ENCODE peak calls at places on chromosomes 6 and 20, in eight cellular contexts. K is HTR-8/SVneo; P is stimulated activated CD4-positive, alpha-beta T cell treated with anti-CD3 and anti-CD28 coated beads, TNF-alpha, amount 100 ng/mL, for 4 hours; H is Calu3; J is effector CD4-positive, alpha-beta T cell; A is Right ventricle myocardium superior; O is stimulated activated CD8-positive, alpha-beta memory T cell treated with anti-CD3 and anti-CD28 coated beads, Interleukin-4, amount 100 ng/mL, for 1 hour; B is astrocyte. N is an unnamed sample.

GRCh38 chr6:136969433-136969832 is 47.3 kb downstream of the SLC35D3 start:
- DNase-seq in A (peak), B (no peak), J (no peak), H (no peak), P (no peak), O (no peak), K (no peak), N (no peak)

GRCh38 chr6:14472964-14473363 is 355.4 kb downstream of the CD83 start:
- DNase-seq in A (no peak), B (no peak), O (no peak), P (no peak), H (no peak), K (no peak), J (no peak), N (no peak)

GRCh38 chr6:10381830-10382208 is 33.1 kb downstream of the TFAP2A start:
- DNase-seq in K (no peak), H (no peak), J (no peak), A (no peak), P (no peak), B (no peak), O (no peak), N (no peak)

GRCh38 chr6:13296536-13296997 is 31.8 kb downstream of the TBC1D7 start:
- DNase-seq in O (no peak), A (no peak), P (no peak), B (no peak), K (no peak), J (no peak), H (no peak), N (no peak)

GRCh38 chr6:39100358-39100757 is 14.6 kb downstream of the SAYSD1 start:
- DNase-seq in P (no peak), H (no peak), A (no peak), K (no peak), J (no peak), B (no peak), O (no peak), N (no peak)

GRCh38 chr6:117263353-117263927 is 1.9 kb upstream of the VGLL2 start:
- DNase-seq in H (no peak), P (no peak), A (no peak), J (no peak), K (no peak), B (no peak), O (no peak), N (no peak)

GRCh38 chr20:3798908-3799248 is 2.8 kb downstream of the CDC25B start:
- DNase-seq in H (no peak), A (no peak), K (no peak), O (no peak), B (no peak), P (no peak), J (no peak), N (no peak)

GRCh38 chr6:121940728-121941127 is 458.7 kb upstream of the HSF2 start:
- DNase-seq in B (no peak), O (no peak), H (no peak), K (no peak), P (no peak), J (no peak), A (no peak), N (no peak)

GRCh38 chr6:113763883-113764282 is 93.3 kb upstream of the MARCKS start:
- DNase-seq in O (no peak), J (no peak), B (peak), K (no peak), A (no peak), P (no peak), H (peak), N (no peak)

GRCh38 chr6:153595903-153596302 is 443.1 kb upstream of the OPRM1 start:
- DNase-seq in J (no peak), O (no peak), B (peak), P (no peak), A (no peak), H (no peak), K (peak), N (no peak)

GRCh38 chr6:71239694-71240093 is 48.9 kb upstream of the OGFRL1 start:
- DNase-seq in O (no peak), J (no peak), H (no peak), K (no peak), P (no peak), A (no peak), B (no peak), N (no peak)

GRCh38 chr20:22582960-22583772 is 1.2 kb downstream of the FOXA2 start:
- DNase-seq in B (no peak), A (no peak), J (no peak), H (peak), K (no peak), O (no peak), P (no peak), N (no peak)

GRCh38 chr20:4999788-5000187 is 1.5 kb downstream of the SLC23A2 start:
- DNase-seq in B (no peak), P (no peak), O (no peak), J (no peak), A (no peak), H (no peak), K (no peak), N (no peak)

GRCh38 chr6:97473979-97474378 is 191.0 kb upstream of the MMS22L start:
- DNase-seq in O (no peak), B (peak), P (no peak), J (no peak), H (no peak), A (no peak), K (no peak), N (no peak)

GRCh38 chr20:25248501-25249172 is 752 bp downstream of the PYGB start:
- DNase-seq in J (no peak), A (peak), H (no peak), K (peak), O (no peak), B (no peak), P (no peak), N (no peak)

GRCh38 chr6:22113046-22113766 is 183.6 kb downstream of the PRL start:
- DNase-seq in B (peak), H (peak), J (no peak), O (no peak), K (peak), P (no peak), A (no peak), N (no peak)

GRCh38 chr6:81561071-81561564 is 191.4 kb downstream of the TENT5A start:
- DNase-seq in B (peak), P (no peak), J (no peak), K (no peak), O (no peak), H (peak), A (no peak), N (no peak)

GRCh38 chr6:5671604-5672559 is 334.8 kb downstream of the NRN1 start:
- DNase-seq in B (no peak), O (no peak), A (no peak), P (no peak), H (no peak), J (no peak), K (no peak), N (no peak)

GRCh38 chr20:63501818-63502670 is 3.2 kb upstream of the EEF1A2 start:
- DNase-seq in O (no peak), H (peak), A (peak), K (no peak), P (no peak), B (no peak), J (no peak), N (no peak)

GRCh38 chr6:109834131-109834530 is 143.0 kb downstream of the FIG4 start:
- DNase-seq in H (no peak), B (no peak), K (no peak), O (no peak), A (no peak), P (no peak), J (no peak), N (no peak)

GRCh38 chr6:103699770-103700169 is 1159.9 kb downstream of the HACE1 start:
- DNase-seq in P (no peak), O (no peak), H (no peak), K (no peak), J (no peak), A (no peak), B (no peak), N (no peak)

GRCh38 chr6:139580592-139581484 is 206.4 kb upstream of the CITED2 start:
- DNase-seq in P (no peak), H (no peak), B (no peak), A (no peak), O (no peak), K (no peak), J (no peak), N (no peak)

GRCh38 chr20:7879883-7880282 is 60.4 kb downstream of the HAO1 start:
- DNase-seq in O (no peak), P (no peak), A (no peak), H (no peak), B (peak), K (no peak), J (no peak), N (no peak)

GRCh38 chr6:31446481-31446880 is 43.1 kb downstream of the MICA start:
- DNase-seq in H (no peak), A (no peak), B (peak), O (no peak), P (no peak), K (no peak), J (no peak), N (no peak)

GRCh38 chr20:60477958-60478357 is 519.7 kb downstream of the CDH26 start:
- DNase-seq in J (no peak), A (peak), H (no peak), K (no peak), O (no peak), B (no peak), P (no peak), N (no peak)

GRCh38 chr6:26431258-26432162 is 8.8 kb upstream of the BTN3A3 start:
- DNase-seq in H (no peak), J (no peak), K (no peak), B (peak), O (no peak), P (no peak), A (no peak), N (no peak)

GRCh38 chr20:49916146-49917002 is 1.0 kb upstream of the SPATA2 start:
- DNase-seq in H (peak), J (no peak), K (no peak), P (no peak), B (peak), O (no peak), A (no peak), N (no peak)

GRCh38 chr6:77456531-77457248 is 6.6 kb downstream of the HTR1B start:
- DNase-seq in O (no peak), J (no peak), H (peak), B (peak), A (no peak), P (no peak), K (peak), N (no peak)

GRCh38 chr6:150764638-150765456 is 100.7 kb upstream of the MTHFD1L start:
- DNase-seq in A (no peak), H (no peak), P (no peak), J (no peak), O (no peak), B (no peak), K (no peak), N (no peak)

N was measured in activated naive CD4-positive, alpha-beta T cell treated with anti-CD3 and anti-CD28 coated beads, Interleukin-2, amount 50 U/mL, for 72 hours.